ENCODE peak calls at places on chromosomes 2 and 18, in five cellular contexts. E, Z, J, S and Y are unnamed samples.

GRCh38 chr2:23900927-23901322 is 26.0 kb downstream of the ATAD2B start:
- DNase-seq in J (peak), Z (no peak), S (peak), E (peak), Y (no peak)

GRCh38 chr2:114807666-114808065 is 365.2 kb downstream of the DPP10 start:
- DNase-seq in S (no peak), Z (peak), J (no peak), E (no peak), Y (no peak)

GRCh38 chr2:70133521-70134348 is 46.5 kb downstream of the PCBP1 start:
- DNase-seq in S (no peak), Z (no peak), E (no peak), J (no peak), Y (no peak)

GRCh38 chr2:129849559-129850160 is 129.8 kb upstream of the RAB6C start:
- DNase-seq in Z (peak), S (peak), E (peak), J (peak), Y (peak)

GRCh38 chr18:24322594-24323136 is 75.0 kb downstream of the OSBPL1A start:
- DNase-seq in Z (no peak), S (no peak), J (no peak), E (peak), Y (no peak)

GRCh38 chr18:58562146-58562998 is 66.5 kb downstream of the ALPK2 start:
- DNase-seq in E (no peak), S (no peak), J (no peak), Z (no peak), Y (no peak)

GRCh38 chr2:164890533-164890932 is 48.9 kb upstream of the COBLL1 start:
- DNase-seq in Z (no peak), E (no peak), J (no peak), S (no peak), Y (no peak)

GRCh38 chr18:65906621-65907034 is 155.8 kb downstream of the CDH7 start:
- DNase-seq in E (no peak), S (peak), Z (peak), J (no peak), Y (peak)

GRCh38 chr2:170737821-170738220 is 22.7 kb downstream of the SP5 start:
- DNase-seq in Z (no peak), J (no peak), S (peak), E (no peak), Y (no peak)

GRCh38 chr18:77160515-77160914 is 27.9 kb upstream of the MBP start:
- DNase-seq in E (no peak), Z (peak), J (no peak), S (no peak), Y (peak)

GRCh38 chr2:48448274-48449061 is 81.5 kb upstream of the STON1 start:
- DNase-seq in J (no peak), Z (no peak), E (peak), S (no peak), Y (no peak)

GRCh38 chr2:151063271-151063670 is 198.4 kb downstream of the RBM43 start:
- DNase-seq in J (no peak), Z (no peak), S (peak), E (peak), Y (no peak)

GRCh38 chr18:8734496-8734895 is 29.1 kb downstream of the MTCL1 start:
- DNase-seq in S (no peak), E (no peak), J (no peak), Z (no peak), Y (no peak)

GRCh38 chr2:3170792-3171455 is 206.7 kb downstream of the EIPR1 start:
- DNase-seq in J (no peak), S (no peak), E (no peak), Z (no peak), Y (no peak)

GRCh38 chr2:86019121-86019520 is 86.6 kb downstream of the POLR1A start:
- DNase-seq in Z (no peak), E (no peak), J (no peak), S (no peak), Y (no peak)

GRCh38 chr2:236014408-236015131 is 153.6 kb downstream of the GBX2 start:
- DNase-seq in E (no peak), S (no peak), Z (peak), J (no peak), Y (peak)

GRCh38 chr2:66433945-66434678 is 813 bp upstream of the MEIS1 start:
- DNase-seq in S (peak), E (peak), J (no peak), Z (peak), Y (peak)

GRCh38 chr2:57084697-57085281 is 901.0 kb downstream of the CCDC85A start:
- DNase-seq in Z (no peak), E (no peak), J (no peak), S (no peak), Y (no peak)

GRCh38 chr2:232584238-232584637 is 33.7 kb downstream of the EIF4E2 start:
- DNase-seq in Z (no peak), E (no peak), S (no peak), J (no peak), Y (no peak)

GRCh38 chr2:53242090-53242489 is 525.5 kb upstream of the CHAC2 start:
- DNase-seq in J (no peak), E (peak), S (peak), Z (no peak), Y (no peak)

GRCh38 chr18:28692337-28692736 is 515.4 kb upstream of the CDH2 start:
- DNase-seq in J (no peak), S (no peak), E (no peak), Z (no peak), Y (no peak)

GRCh38 chr2:172427990-172428840 is 829 bp downstream of the ITGA6 start:
- DNase-seq in J (no peak), E (peak), S (peak), Z (peak), Y (peak)

GRCh38 chr2:238444242-238444641 is 17.5 kb downstream of the ASB1 start:
- DNase-seq in E (no peak), J (no peak), S (no peak), Z (no peak), Y (no peak)

GRCh38 chr18:48662021-48662661 is 123.3 kb downstream of the CTIF start:
- DNase-seq in E (peak), Z (peak), J (no peak), S (peak), Y (peak)

GRCh38 chr18:36757081-36757480 is 71.7 kb downstream of the TPGS2 start:
- DNase-seq in S (peak), Z (peak), E (peak), J (peak), Y (peak)

GRCh38 chr2:45732946-45733345 is 81.5 kb downstream of the PRKCE start:
- DNase-seq in Z (no peak), S (no peak), E (no peak), J (no peak), Y (no peak)

GRCh38 chr2:164735309-164735919 is 106.2 kb downstream of the COBLL1 start:
- DNase-seq in E (peak), Z (no peak), S (no peak), J (no peak), Y (no peak)

GRCh38 chr2:234640657-234641056 is 143.8 kb upstream of the ARL4C start:
- DNase-seq in J (no peak), E (peak), Z (no peak), S (no peak), Y (no peak)

GRCh38 chr18:49486617-49486958 is 446 bp downstream of the C18orf32 start:
- DNase-seq in J (no peak), E (peak), S (no peak), Z (no peak), Y (peak)

GRCh38 chr2:66577331-66578041 is 142.6 kb downstream of the MEIS1 start:
- DNase-seq in E (no peak), J (no peak), Z (peak), S (peak), Y (peak)

GRCh38 chr18:4106407-4107033 is 348.6 kb downstream of the DLGAP1 start:
- DNase-seq in E (peak), Z (peak), S (peak), J (peak), Y (peak)

GRCh38 chr2:140600116-140600515 is 1530.7 kb downstream of the LRP1B start:
- DNase-seq in S (no peak), E (peak), J (no peak), Z (no peak), Y (no peak)

GRCh38 chr2:39094717-39095363 is 26.0 kb downstream of the SOS1 start:
- DNase-seq in J (no peak), E (peak), Z (no peak), S (no peak), Y (no peak)

GRCh38 chr2:188631037-188631794 is 339.5 kb downstream of the GULP1 start:
- DNase-seq in J (no peak), Z (no peak), E (no peak), S (no peak), Y (no peak)

GRCh38 chr2:173983414-173983871 is 18.3 kb upstream of the SP3 start:
- DNase-seq in S (no peak), E (peak), J (no peak), Z (no peak), Y (peak)

GRCh38 chr2:38898256-38898655 is 8.6 kb downstream of the ARHGEF33 start:
- DNase-seq in S (no peak), Z (no peak), J (no peak), E (no peak), Y (no peak)

GRCh38 chr2:84946204-84947009 is 24.6 kb upstream of the KCMF1 start:
- DNase-seq in S (peak), Z (no peak), E (peak), J (peak), Y (no peak)
- H2AFZ ChIP-seq in S (no peak), Z (peak), E (peak), J (no peak), Y (no peak)

DNA sequence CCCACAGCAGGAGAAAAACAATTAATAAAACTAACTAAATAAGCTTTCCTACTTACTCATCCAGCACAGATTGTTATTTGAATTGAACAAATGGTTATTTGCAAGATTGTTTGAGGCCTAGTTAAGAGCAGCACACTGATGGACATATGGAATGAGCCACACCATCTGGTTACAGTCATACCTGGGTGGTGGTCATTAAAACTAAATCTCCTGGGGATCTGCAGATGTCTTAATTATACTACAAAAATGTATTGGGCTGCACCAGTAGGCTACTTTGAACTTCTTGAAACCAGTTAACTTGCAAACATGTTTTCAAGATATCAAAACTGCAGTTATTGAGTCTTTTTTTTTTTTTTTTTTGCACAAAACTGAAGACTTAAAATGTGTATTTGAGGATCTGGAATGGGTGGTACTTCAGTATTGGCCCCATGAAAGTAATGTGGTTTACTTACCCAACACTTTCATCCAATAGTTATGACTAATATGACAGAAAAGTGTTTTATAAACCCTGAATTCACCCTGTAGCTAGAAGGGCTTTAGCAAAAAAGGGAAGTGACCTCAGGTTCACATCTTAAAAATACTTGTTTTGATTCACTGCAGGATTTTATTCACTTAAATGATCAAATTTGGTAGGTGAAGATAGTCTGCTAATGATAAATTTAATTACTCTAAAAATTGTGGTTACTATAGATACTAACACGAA is 10.8 kb downstream of the AGFG1 start:
- DNase-seq in E (peak), Z (no peak), J (no peak), S (no peak), Y (no peak)
- TF ChIP-seq EZH2phosphoT487 in E (no peak), Z (no peak), J (no peak), S (no peak), Y (no peak)

DNA sequence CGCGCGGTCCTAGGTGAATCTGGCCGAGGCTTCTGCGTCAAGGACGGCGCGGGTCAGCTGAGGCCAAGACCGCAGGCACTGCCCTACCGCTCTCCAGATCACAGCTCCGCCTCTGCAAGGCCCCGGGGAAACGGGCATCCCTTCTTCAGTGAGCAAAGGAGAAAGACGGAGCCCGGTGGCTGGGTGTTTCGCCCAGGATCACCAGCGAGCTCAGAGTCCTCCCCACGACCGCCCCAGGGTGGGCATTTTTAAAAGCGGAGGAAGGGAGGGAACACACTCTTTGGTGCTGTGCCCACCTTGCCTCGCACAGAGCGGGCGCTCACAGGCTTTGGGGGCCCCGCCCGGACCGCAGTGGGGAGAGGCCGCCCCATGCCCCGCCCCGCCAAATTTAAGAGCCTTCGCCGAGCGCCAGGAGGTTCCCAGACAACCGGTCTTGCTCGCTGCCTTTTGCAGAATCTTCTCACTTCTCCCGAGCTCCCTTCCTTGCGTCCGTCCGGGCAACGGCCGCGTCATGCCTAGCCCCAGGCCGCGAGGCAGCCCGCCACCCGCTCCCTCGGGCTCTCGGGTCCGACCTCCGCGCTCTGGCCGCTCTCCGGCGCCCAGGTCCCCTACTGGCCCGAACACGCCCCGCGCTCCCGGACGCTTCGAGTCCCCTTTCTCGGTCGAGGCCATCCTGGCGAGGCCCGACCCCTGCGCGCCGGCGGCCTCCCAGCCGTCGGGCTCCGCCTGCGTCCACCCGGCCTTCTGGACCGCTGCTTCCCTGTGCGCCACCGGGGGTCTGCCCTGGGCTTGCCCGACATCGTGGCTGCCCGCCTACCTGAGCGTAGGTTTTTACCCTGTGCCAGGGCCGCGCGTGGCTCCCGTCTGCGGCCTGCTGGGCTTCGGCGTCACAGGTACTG is at the start of gene NOTO:
- DNase-seq in E (peak), Z (peak), S (peak), J (no peak), Y (peak)
- TF ChIP-seq EZH2 in E (peak), Z (peak), S (peak), J (no peak), Y (peak)

GRCh38 chr2:26767129-26767528 is 3.0 kb downstream of the SLC35F6 start:
- DNase-seq in Z (no peak), J (no peak), S (peak), E (no peak), Y (no peak)

GRCh38 chr2:26770986-26771586 is 7.0 kb downstream of the SLC35F6 start:
- DNase-seq in J (no peak), S (peak), Z (peak), E (peak), Y (no peak)

GRCh38 chr2:26767894-26768487 is 3.9 kb downstream of the SLC35F6 start:
- DNase-seq in Z (no peak), J (no peak), E (no peak), S (no peak), Y (no peak)

GRCh38 chr2:26768759-26769500 is 4.8 kb downstream of the SLC35F6 start:
- DNase-seq in Z (no peak), J (peak), E (peak), S (peak), Y (no peak)

GRCh38 chr2:26769501-26769850 is 5.4 kb downstream of the SLC35F6 start:
- DNase-seq in E (no peak), J (no peak), Z (no peak), S (no peak), Y (no peak)
- H2AFZ ChIP-seq in E (no peak), J (no peak), Z (no peak), S (no peak), Y (no peak)

GRCh38 chr2:143685439-143686078 is 556.3 kb downstream of the ARHGAP15 start:
- DNase-seq in Z (no peak), J (no peak), E (no peak), S (no peak), Y (no peak)
- TF ChIP-seq EZH2phosphoT487 in Z (no peak), J (no peak), E (no peak), S (no peak), Y (no peak)

DNA sequence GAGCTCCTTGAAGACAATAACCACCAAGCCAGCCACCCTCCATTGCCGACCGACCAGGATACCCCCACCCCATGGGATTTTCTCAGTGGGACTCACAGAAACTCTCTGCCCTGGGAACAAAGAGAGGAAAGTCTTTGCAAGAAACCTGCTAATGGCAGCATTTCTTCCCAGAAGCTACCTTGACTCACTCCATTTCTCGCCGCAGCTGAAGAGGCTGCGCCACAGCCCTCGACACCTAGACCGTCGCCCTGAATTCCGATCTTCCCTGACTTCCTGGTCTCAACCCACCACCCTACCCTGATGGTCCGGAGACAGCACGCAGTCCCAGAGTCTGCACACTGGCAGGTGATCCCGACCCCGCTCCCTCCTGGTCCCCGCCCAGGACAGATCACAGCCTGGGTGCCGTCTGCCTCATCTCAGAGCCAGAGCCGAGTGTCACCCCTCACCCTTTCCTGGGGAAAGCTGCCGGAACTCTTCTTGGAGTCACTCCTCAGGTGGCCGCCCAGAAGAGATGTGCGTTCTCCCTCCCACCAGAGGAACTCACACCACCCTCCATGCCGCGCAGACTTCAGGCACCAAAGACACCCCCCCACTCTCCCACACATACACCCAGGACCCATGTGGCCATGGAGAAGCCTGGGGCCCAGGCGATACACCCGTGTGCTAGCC is 24.6 kb downstream of the AQP12A start:
- DNase-seq in J (no peak), Z (no peak), S (no peak), E (no peak), Y (no peak)
- TF ChIP-seq EZH2 in J (no peak), Z (no peak), S (no peak), E (no peak), Y (no peak)

DNA sequence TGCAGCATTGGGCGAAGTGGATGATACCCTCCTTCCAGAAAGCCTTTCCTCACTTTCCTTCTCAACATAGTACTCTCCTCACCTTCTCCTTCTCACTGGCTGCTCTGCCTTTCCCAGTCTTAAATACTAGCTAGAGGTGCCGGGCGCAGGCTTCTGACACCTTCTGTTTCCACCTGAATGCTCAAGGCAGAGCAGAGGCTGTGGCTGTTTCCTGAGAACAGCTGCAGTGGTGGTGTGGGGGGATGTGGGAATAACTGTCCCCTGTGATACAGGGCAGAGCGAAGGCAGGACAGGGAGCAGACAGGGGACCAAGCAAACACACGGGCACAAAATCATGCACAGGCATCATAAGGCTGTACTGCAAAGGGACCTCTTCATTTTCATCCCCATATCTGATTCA is 303.1 kb downstream of the SS18 start:
- DNase-seq in Z (no peak), J (no peak), E (no peak), S (no peak), Y (no peak)
- H2AFZ ChIP-seq in Z (no peak), J (no peak), E (no peak), S (no peak), Y (no peak)

DNA sequence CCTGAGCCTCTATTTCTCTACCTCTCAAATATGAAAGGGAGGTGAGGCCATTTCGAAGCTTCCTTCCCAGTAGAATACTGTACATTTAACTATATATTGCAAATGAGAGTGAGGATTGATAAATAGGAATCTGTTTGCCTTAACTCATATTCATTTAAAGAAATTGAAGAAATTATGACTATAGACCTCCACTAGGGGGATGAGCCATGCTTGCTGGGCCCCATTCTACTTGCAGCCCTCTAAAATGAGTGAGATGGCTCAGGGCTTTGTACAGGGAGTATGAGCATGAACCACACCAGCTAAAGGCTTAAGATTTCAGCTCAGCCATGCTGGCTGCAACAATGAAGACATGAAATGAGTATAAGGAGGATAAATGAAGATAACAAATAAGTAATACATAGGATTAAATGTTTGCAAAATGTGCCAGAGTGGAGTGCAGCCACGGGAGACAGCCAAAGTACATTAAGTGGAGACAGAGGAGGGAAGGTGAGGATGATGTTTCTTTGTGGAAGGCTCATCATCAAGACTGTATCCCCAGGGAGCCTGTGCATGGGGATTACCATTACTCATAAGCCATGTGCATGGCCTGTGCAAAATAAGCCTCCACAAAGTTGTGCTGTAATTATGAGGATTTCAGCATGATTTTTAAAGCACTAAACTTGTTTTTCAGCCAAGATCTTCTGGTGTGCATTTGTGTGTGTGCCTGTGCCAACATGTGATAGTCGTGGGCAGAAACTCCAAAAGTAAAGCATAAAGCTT is 300.8 kb downstream of the CNTNAP5 start:
- DNase-seq in E (peak), J (no peak), Z (peak), S (peak), Y (no peak)
- TF ChIP-seq EZH2phosphoT487 in E (no peak), J (no peak), Z (no peak), S (no peak), Y (no peak)

GRCh38 chr2:113277474-113278072 is 1.1 kb downstream of the PAX8 start:
- DNase-seq in E (peak), Z (peak), J (no peak), S (no peak), Y (peak)
- TF ChIP-seq EZH2 in E (no peak), Z (peak), J (no peak), S (peak), Y (peak)